ENCODE peak calls at places on chromosome 1, in ten cellular contexts. M is A549, L is upper lobe of left lung, J is ovary, I is stomach, Z is HepG2, R is GM12878, Q is K562, U is H1, F is SK-N-SH. E is an unnamed sample.

GRCh38 chr1:56967900-56968832 is 2.4 kb upstream of the C8B start:
- DNase-seq in R (no peak), I (peak; percentile 48), Z (peak; percentile 58), L (no peak), J (peak; percentile 17), U (peak; percentile 21), F (peak; percentile 40), M (peak; percentile 14), Q (peak; percentile 69), E (no peak)

GRCh38 chr1:225866061-225866844 is 15.9 kb downstream of the TMEM63A start:
- DNase-seq in F (no peak), Z (no peak), Q (no peak), J (no peak), R (no peak), I (no peak), M (no peak), U (no peak), L (peak; percentile 42), E (no peak)

GRCh38 chr1:236394016-236394481 is at the start of gene EDARADD:
- DNase-seq in F (no peak), Q (no peak), U (no peak), L (no peak), R (no peak), M (no peak), J (no peak), I (no peak), Z (no peak), E (no peak)

GRCh38 chr1:22739648-22740385 is 29.2 kb downstream of the EPHB2 start:
- DNase-seq in I (no peak), R (no peak), J (peak; percentile 75), F (no peak), L (no peak), U (no peak), Q (peak; percentile 65), M (peak; percentile 81), Z (no peak), E (peak; percentile 58)

GRCh38 chr1:83641206-83641658 is 357.7 kb downstream of the TTLL7 start:
- DNase-seq in M (no peak), R (no peak), I (no peak), L (no peak), Q (no peak), U (no peak), J (no peak), F (peak; percentile 3), Z (no peak), E (no peak)

GRCh38 chr1:15849775-15850449 is 2.4 kb downstream of the SPEN start:
- DNase-seq in I (peak; percentile 29), F (peak; percentile 71), U (no peak), M (peak; percentile 33), R (no peak), Q (peak; percentile 66), L (peak; percentile 50), Z (peak; percentile 65), J (peak; percentile 54), E (no peak)

GRCh38 chr1:161048949-161049722 is 3.4 kb upstream of the USF1 start:
- DNase-seq in F (no peak), J (no peak), M (no peak), L (no peak), I (no peak), Q (no peak), R (no peak), U (no peak), Z (no peak), E (no peak)

GRCh38 chr1:168243636-168244212 is 17.9 kb downstream of the SFT2D2 start:
- DNase-seq in L (no peak), I (no peak), R (no peak), J (no peak), F (no peak), Q (no peak), Z (no peak), M (no peak), U (no peak), E (no peak)

GRCh38 chr1:204348197-204348596 is 11.5 kb downstream of the PLEKHA6 start:
- DNase-seq in U (no peak), J (no peak), I (peak; percentile 44), L (no peak), R (no peak), Z (peak; percentile 39), F (no peak), Q (no peak), M (no peak), E (no peak)

GRCh38 chr1:101797722-101798121 is 199.0 kb downstream of the OLFM3 start:
- DNase-seq in Q (no peak), U (no peak), M (no peak), I (no peak), L (no peak), J (no peak), Z (no peak), F (no peak), R (no peak), E (no peak)

GRCh38 chr1:159981351-159982055 is 27.5 kb upstream of the SLAMF9 start:
- DNase-seq in Z (no peak), M (no peak), F (no peak), L (no peak), Q (no peak), R (no peak), J (no peak), I (no peak), U (no peak), E (no peak)

GRCh38 chr1:98919211-98919610 is 85.5 kb downstream of the PLPPR5 start:
- DNase-seq in M (no peak), U (no peak), J (no peak), Z (no peak), R (no peak), L (no peak), Q (no peak), I (no peak), F (no peak), E (no peak)

GRCh38 chr1:98923667-98924066 is 81.0 kb downstream of the PLPPR5 start:
- DNase-seq in U (no peak), Q (no peak), J (no peak), F (no peak), L (no peak), I (no peak), R (no peak), Z (no peak), M (no peak), E (no peak)

GRCh38 chr1:98921817-98922216 is 82.8 kb downstream of the PLPPR5 start:
- DNase-seq in F (no peak), R (no peak), L (no peak), J (no peak), U (no peak), I (no peak), Z (no peak), Q (no peak), M (no peak), E (no peak)

GRCh38 chr1:98920441-98921110 is 84.1 kb downstream of the PLPPR5 start:
- DNase-seq in L (no peak), I (no peak), M (no peak), Z (no peak), U (no peak), Q (no peak), R (no peak), F (no peak), J (no peak), E (no peak)

DNA sequence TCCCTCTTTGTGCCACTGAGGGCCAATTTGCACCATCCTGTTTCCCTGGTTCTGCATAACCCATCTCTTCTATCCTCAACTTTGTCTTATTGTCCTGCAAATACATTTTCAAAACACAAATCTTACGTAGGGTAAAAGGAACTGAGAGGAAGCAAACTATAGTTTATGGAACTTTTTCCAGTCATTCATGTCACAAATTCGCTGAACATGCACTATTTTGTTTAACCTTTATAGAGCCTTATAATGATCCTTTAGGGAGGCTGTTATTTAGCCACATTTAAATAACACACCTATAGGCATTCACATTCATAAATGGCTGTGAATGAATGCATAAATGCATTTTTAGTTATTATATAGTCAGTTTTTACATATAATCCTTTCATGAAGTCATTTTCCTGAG is 85.0 kb downstream of the PLPPR5 start:
- DNase-seq in Q (no peak), I (no peak), J (no peak), Z (no peak), L (no peak), M (no peak), F (no peak), U (no peak), R (no peak), E (no peak)
- H3K4me1 ChIP-seq in Q (no peaks in the 10 kb centered on the region), I (no peaks in the 10 kb centered on the region), J (no peaks in the 10 kb centered on the region), Z (no peaks in the 10 kb centered on the region), L (no peaks in the 10 kb centered on the region), M (no peaks in the 10 kb centered on the region), F (peaks cover 35% of the 10 kb centered on the region), U (no peaks in the 10 kb centered on the region), R (no peaks in the 10 kb centered on the region), E (no peaks in the 10 kb centered on the region)

GRCh38 chr1:66168467-66168887 is 365.5 kb upstream of the SGIP1 start:
- DNase-seq in L (no peak), U (no peak), F (no peak), M (no peak), Q (no peak), R (no peak), J (no peak), Z (no peak), I (no peak), E (no peak)
- TF ChIP-seq EP300 in L (no peak), U (no peak), F (no peak), M (no peak), Q (no peak), R (no peak), J (no peak), Z (no peak), I (no peak), E (no peak)

GRCh38 chr1:162166934-162167615 is 97.6 kb downstream of the NOS1AP start:
- DNase-seq in F (no peak), M (no peak), R (no peak), Q (no peak), Z (no peak), J (no peak), L (no peak), I (no peak), U (no peak), E (no peak)

GRCh38 chr1:162171078-162171477 is 101.6 kb downstream of the NOS1AP start:
- DNase-seq in U (no peak), M (no peak), L (no peak), F (no peak), I (no peak), Q (no peak), J (no peak), Z (no peak), R (no peak), E (peak; percentile 24)

GRCh38 chr1:162165528-162165927 is 96.0 kb downstream of the NOS1AP start:
- DNase-seq in Z (no peak), I (no peak), M (no peak), U (no peak), Q (no peak), L (no peak), R (no peak), F (no peak), J (no peak), E (no peak)

GRCh38 chr1:162168935-162169545 is 99.5 kb downstream of the NOS1AP start:
- DNase-seq in Z (no peak), L (no peak), Q (no peak), J (no peak), M (no peak), F (peak; percentile 27), U (no peak), I (no peak), R (no peak), E (no peak)

GRCh38 chr1:162168261-162168660 is 98.8 kb downstream of the NOS1AP start:
- DNase-seq in U (no peak), M (no peak), Q (no peak), Z (no peak), I (peak; percentile 90), F (no peak), J (no peak), L (no peak), R (no peak), E (no peak)
- H3K4me1 ChIP-seq in U (peaks cover 4% of the 10 kb centered on the region), M (no peaks in the 10 kb centered on the region), Q (no peaks in the 10 kb centered on the region), Z (peaks cover 46% of the 10 kb centered on the region), I (peaks cover 46% of the 10 kb centered on the region), F (peaks cover 45% of the 10 kb centered on the region), J (no peaks in the 10 kb centered on the region), L (no peaks in the 10 kb centered on the region), R (no peaks in the 10 kb centered on the region), E (no peaks in the 10 kb centered on the region)

GRCh38 chr1:222769181-222769580 is 32.2 kb downstream of the FAM177B start:
- DNase-seq in U (no peak), F (no peak), R (no peak), Q (no peak), M (no peak), Z (no peak), I (no peak), L (no peak), J (no peak), E (no peak)
- TF ChIP-seq EP300 in U (no peak), F (no peak), R (no peak), Q (no peak), M (no peak), Z (no peak), I (no peak), L (no peak), J (no peak), E (no peak)